ENCODE peak calls at places on chromosome 3, in four cellular contexts. One of them, this sample, is unnamed.

GRCh38 chr3:11566478-11566877 is 77.2 kb downstream of the VGLL4 start:
- DNase-seq in esophagus squamous epithelium: no peak
- DNase-seq in fibroblast of villous mesenchyme: no peak
- DNase-seq in GM23338: no peak
- DNase-seq in this sample: no peak

GRCh38 chr3:181009225-181009624 is 19.7 kb upstream of the DNAJC19 start:
- DNase-seq in esophagus squamous epithelium: no peak
- DNase-seq in GM23338: no peak
- DNase-seq in fibroblast of villous mesenchyme: no peak
- DNase-seq in this sample: no peak

GRCh38 chr3:67685499-67685898 is 31.1 kb upstream of the SUCLG2 start:
- DNase-seq in GM23338: no peak
- DNase-seq in fibroblast of villous mesenchyme: peak; percentile 23
- DNase-seq in esophagus squamous epithelium: no peak
- DNase-seq in this sample: peak; percentile 83

GRCh38 chr3:101513419-101513986 is 491 bp upstream of the SENP7 start:
- DNase-seq in fibroblast of villous mesenchyme: no peak
- DNase-seq in esophagus squamous epithelium: no peak
- DNase-seq in GM23338: no peak
- DNase-seq in this sample: no peak

GRCh38 chr3:169966951-169967915 is 626 bp downstream of the SEC62 start:
- DNase-seq in esophagus squamous epithelium: no peak
- DNase-seq in fibroblast of villous mesenchyme: peak; percentile 72
- DNase-seq in GM23338: peak; percentile 72
- DNase-seq in this sample: peak; percentile 67

GRCh38 chr3:180693656-180694055 is 14.4 kb upstream of the CCDC39 start:
- DNase-seq in GM23338: no peak
- DNase-seq in fibroblast of villous mesenchyme: no peak
- DNase-seq in esophagus squamous epithelium: no peak
- DNase-seq in this sample: no peak

GRCh38 chr3:163490119-163490518 is 1588.2 kb downstream of the SI start:
- DNase-seq in fibroblast of villous mesenchyme: peak; percentile 24
- DNase-seq in GM23338: peak; percentile 76
- DNase-seq in esophagus squamous epithelium: no peak
- DNase-seq in this sample: peak; percentile 54

GRCh38 chr3:40677749-40678148 is 153.0 kb downstream of the ZNF621 start:
- DNase-seq in fibroblast of villous mesenchyme: no peak
- DNase-seq in GM23338: peak; percentile 5
- DNase-seq in esophagus squamous epithelium: no peak
- DNase-seq in this sample: no peak

GRCh38 chr3:139935071-139935865 is at the start of gene CLSTN2:
- DNase-seq in esophagus squamous epithelium: no peak
- DNase-seq in fibroblast of villous mesenchyme: peak; percentile 23
- DNase-seq in GM23338: peak; percentile 79
- DNase-seq in this sample: peak; percentile 40

GRCh38 chr3:49805367-49805782 is 2.3 kb downstream of the INKA1 start:
- DNase-seq in fibroblast of villous mesenchyme: peak; percentile 84
- DNase-seq in esophagus squamous epithelium: no peak
- DNase-seq in GM23338: no peak
- DNase-seq in this sample: peak; percentile 58

GRCh38 chr3:146491303-146491702 is 21.9 kb upstream of the PLSCR2 start:
- DNase-seq in GM23338: no peak
- DNase-seq in fibroblast of villous mesenchyme: peak; percentile 30
- DNase-seq in esophagus squamous epithelium: no peak
- DNase-seq in this sample: no peak

GRCh38 chr3:150235799-150236198 is 172.3 kb upstream of the TSC22D2 start:
- DNase-seq in fibroblast of villous mesenchyme: peak; percentile 73
- DNase-seq in GM23338: no peak
- DNase-seq in esophagus squamous epithelium: no peak
- DNase-seq in this sample: no peak

GRCh38 chr3:139119331-139120025 is 74.8 kb upstream of the PRR23C start:
- DNase-seq in GM23338: no peak
- DNase-seq in fibroblast of villous mesenchyme: no peak
- DNase-seq in esophagus squamous epithelium: no peak
- DNase-seq in this sample: no peak

GRCh38 chr3:12294885-12295580 is 6.2 kb downstream of the PPARG start:
- DNase-seq in fibroblast of villous mesenchyme: peak; percentile 84
- DNase-seq in esophagus squamous epithelium: no peak
- DNase-seq in GM23338: no peak
- DNase-seq in this sample: no peak

GRCh38 chr3:120752865-120753264 is 10.3 kb downstream of the GTF2E1 start:
- DNase-seq in GM23338: no peak
- DNase-seq in fibroblast of villous mesenchyme: no peak
- DNase-seq in esophagus squamous epithelium: no peak
- DNase-seq in this sample: no peak

GRCh38 chr3:24220859-24221657 is 273.6 kb downstream of the THRB start:
- DNase-seq in GM23338: peak; percentile 54
- DNase-seq in esophagus squamous epithelium: no peak
- DNase-seq in fibroblast of villous mesenchyme: peak; percentile 88
- DNase-seq in this sample: peak; percentile 32

GRCh38 chr3:151315136-151315535 is 1.5 kb downstream of the GPR87 start:
- DNase-seq in esophagus squamous epithelium: no peak
- DNase-seq in GM23338: no peak
- DNase-seq in fibroblast of villous mesenchyme: peak; percentile 89
- DNase-seq in this sample: no peak

GRCh38 chr3:195893121-195893449 is 15.3 kb downstream of the TNK2 start:
- DNase-seq in GM23338: no peak
- DNase-seq in fibroblast of villous mesenchyme: no peak
- DNase-seq in esophagus squamous epithelium: no peak
- DNase-seq in this sample: no peak
- H3K4me3 ChIP-seq in GM23338: no peak overlapping the region
- H3K4me3 ChIP-seq in fibroblast of villous mesenchyme: peak overlapping the region; percentile 12
- H3K4me3 ChIP-seq in esophagus squamous epithelium: peak overlapping the region; percentile 22
- H3K4me3 ChIP-seq in this sample: no peak overlapping the region

DNA sequence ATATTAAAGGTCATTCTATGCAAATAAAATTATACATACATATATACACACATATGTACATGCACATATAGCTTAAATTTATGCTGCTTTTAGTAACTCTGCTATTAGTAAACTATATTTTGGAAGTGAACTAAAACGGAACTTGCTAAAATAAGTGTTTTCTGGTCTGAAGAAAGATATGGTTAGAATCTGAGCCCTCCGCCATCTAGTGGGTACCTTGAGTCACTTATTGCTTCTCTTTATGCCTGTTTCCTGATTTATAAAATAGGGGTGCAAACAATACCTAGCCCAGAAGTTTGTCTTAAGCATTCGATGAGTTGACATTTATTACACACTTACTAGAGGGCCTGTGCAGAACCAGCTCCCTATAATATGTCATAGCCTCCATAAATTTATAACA is 255.7 kb downstream of the CNTN6 start:
- DNase-seq in fibroblast of villous mesenchyme: no peak
- DNase-seq in GM23338: peak; percentile 47
- DNase-seq in esophagus squamous epithelium: no peak
- DNase-seq in this sample: no peak
- TF ChIP-seq CTCF in fibroblast of villous mesenchyme: no peak
- TF ChIP-seq CTCF in GM23338: peak; percentile 40
- TF ChIP-seq CTCF in esophagus squamous epithelium: no peak
- TF ChIP-seq CTCF in this sample: no peak

DNA sequence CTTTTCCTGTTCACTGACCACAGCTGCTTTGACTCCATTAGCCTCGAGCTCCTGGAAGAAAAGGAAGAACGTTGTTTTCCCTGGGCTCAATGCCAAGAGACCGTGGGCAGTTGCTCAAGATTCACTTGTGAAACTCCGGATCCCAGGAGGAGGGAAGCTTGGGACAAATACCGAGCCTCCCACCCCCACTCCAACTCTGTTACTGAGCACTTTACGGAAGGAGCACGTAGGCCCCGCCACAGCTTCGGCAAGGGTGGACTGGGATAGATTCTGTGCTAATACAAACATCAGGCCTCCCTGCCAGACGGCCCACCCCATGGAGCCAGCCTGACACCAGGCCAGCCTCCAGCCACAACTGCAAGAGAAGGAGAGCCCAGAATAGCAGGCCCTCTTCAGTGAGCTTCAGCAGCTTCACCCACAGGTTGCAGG is 10.7 kb upstream of the FANCD2 start:
- DNase-seq in fibroblast of villous mesenchyme: peak; percentile 99
- DNase-seq in GM23338: no peak
- DNase-seq in esophagus squamous epithelium: no peak
- DNase-seq in this sample: no peak
- H3K4me3 ChIP-seq in fibroblast of villous mesenchyme: peak overlapping the region; percentile 14
- H3K4me3 ChIP-seq in GM23338: no peak overlapping the region
- H3K4me3 ChIP-seq in esophagus squamous epithelium: no peak overlapping the region
- H3K4me3 ChIP-seq in this sample: no peak overlapping the region

DNA sequence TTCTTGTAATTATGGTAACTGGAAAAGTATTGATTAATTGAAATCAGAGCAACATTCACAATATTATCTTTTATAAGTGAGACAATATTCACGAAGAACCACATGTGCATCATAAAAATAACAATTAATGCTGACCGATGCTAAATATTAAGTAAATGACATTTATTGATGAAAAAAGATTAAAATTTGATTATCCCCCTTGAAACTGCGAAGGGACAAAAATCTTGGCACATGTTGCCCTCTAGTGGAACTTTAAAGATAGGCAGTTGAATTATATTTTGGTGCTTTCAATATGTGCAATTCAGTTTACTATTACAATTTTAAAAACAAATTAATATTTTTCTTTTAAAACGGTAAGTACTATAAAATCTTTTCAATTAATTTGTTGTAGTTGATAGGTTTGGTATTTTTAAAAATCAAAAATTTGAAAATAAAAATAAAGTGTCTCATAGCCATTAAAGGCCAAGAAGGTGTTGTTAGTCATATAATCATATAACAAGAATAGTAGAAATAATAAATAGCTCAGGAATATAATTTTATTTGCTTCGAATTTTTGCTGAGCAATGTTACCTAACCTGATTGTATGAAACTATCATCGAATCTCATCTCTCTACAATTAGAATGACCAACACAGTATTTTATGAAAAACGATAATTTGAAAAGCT is 270.2 kb downstream of the ROBO1 start:
- DNase-seq in esophagus squamous epithelium: no peak
- DNase-seq in fibroblast of villous mesenchyme: peak; percentile 5
- DNase-seq in GM23338: peak; percentile 38
- DNase-seq in this sample: peak; percentile 5
- TF ChIP-seq CTCF in esophagus squamous epithelium: peak; percentile 63
- TF ChIP-seq CTCF in fibroblast of villous mesenchyme: peak; percentile 66
- TF ChIP-seq CTCF in GM23338: peak; percentile 91
- TF ChIP-seq CTCF in this sample: peak; percentile 50

GRCh38 chr3:137768361-137769320 is 4.5 kb downstream of the SOX14 start:
- DNase-seq in esophagus squamous epithelium: no peak
- DNase-seq in GM23338: peak; percentile 74
- DNase-seq in fibroblast of villous mesenchyme: no peak
- DNase-seq in this sample: no peak
- H3K4me3 ChIP-seq in esophagus squamous epithelium: peak overlapping the region; percentile 39
- H3K4me3 ChIP-seq in GM23338: peak overlapping the region; percentile 49
- H3K4me3 ChIP-seq in fibroblast of villous mesenchyme: peak overlapping the region; percentile 32
- H3K4me3 ChIP-seq in this sample: no peak overlapping the region

DNA sequence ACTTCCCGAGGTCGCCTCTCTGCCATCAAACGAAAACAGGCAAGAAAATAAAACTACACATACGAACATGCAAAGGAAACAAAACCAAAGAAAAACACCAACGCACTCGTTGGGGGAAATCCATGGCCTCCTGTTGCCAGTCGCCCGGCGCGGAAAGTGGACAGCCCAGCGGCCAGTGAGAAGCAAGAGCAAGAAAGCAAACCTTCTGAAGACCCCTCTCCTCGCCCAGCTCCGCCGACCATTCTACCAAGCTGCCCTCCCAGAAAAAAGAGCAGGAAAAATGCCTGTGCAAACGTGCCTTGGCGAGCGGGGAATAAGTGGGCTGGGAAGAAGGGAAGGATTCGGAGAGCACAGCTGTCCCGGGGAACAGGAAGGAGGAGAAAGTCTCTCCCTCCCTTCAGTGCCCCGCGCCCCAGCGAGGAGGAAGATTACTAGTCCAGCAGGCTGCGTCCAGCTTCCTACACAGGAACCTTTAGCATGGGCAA is 802 bp upstream of the NECTIN3 start:
- DNase-seq in esophagus squamous epithelium: no peak
- DNase-seq in fibroblast of villous mesenchyme: no peak
- DNase-seq in GM23338: peak; percentile 84
- DNase-seq in this sample: no peak
- TF ChIP-seq CTCF in esophagus squamous epithelium: no peak
- TF ChIP-seq CTCF in fibroblast of villous mesenchyme: no peak
- TF ChIP-seq CTCF in GM23338: no peak
- TF ChIP-seq CTCF in this sample: no peak

GRCh38 chr3:42216820-42217416 is 49.1 kb downstream of the CCK start:
- DNase-seq in fibroblast of villous mesenchyme: peak; percentile 50
- DNase-seq in GM23338: no peak
- DNase-seq in esophagus squamous epithelium: no peak
- DNase-seq in this sample: peak; percentile 35
- H3K4me3 ChIP-seq in fibroblast of villous mesenchyme: no peak overlapping the region
- H3K4me3 ChIP-seq in GM23338: no peak overlapping the region
- H3K4me3 ChIP-seq in esophagus squamous epithelium: no peak overlapping the region
- H3K4me3 ChIP-seq in this sample: no peak overlapping the region